ENCODE peak calls at places on chromosomes 7 and 10, in seven cellular contexts. J is CD8-positive, alpha-beta T cell; D is stimulated activated CD4-positive, alpha-beta T cell treated with anti-CD3 and anti-CD28 coated beads, Interleukin-2, amount 100 ng/mL, for 48 hours; A is activated effector memory CD4-positive, alpha-beta T cell treated with Interleukin-2 at 50 U/mL for 16 hours; P is heart left ventricle; R is CD14-positive monocyte; Y is BE2C. M is an unnamed sample.

GRCh38 chr10:130047336-130047735 is 63.3 kb downstream of the C10orf143 start:
- DNase-seq in J (no peak), D (no peak), A (no peak), P (no peak), R (no peak), Y (no peak), M (peak)

GRCh38 chr7:125122225-125122624 is 192.6 kb upstream of the POT1 start:
- DNase-seq in J (no peak), D (no peak), A (no peak), P (no peak), R (no peak), Y (no peak), M (no peak)

GRCh38 chr7:44791278-44792219 is 4.9 kb upstream of the PPIA start:
- DNase-seq in J (no peak), D (no peak), A (no peak), P (no peak), R (no peak), Y (no peak), M (no peak)

GRCh38 chr7:28348631-28349030 is 63.7 kb upstream of the CREB5 start:
- DNase-seq in J (no peak), D (no peak), A (no peak), P (peak), R (no peak), Y (no peak), M (no peak)

GRCh38 chr7:46713868-46714596 is 793.0 kb upstream of the IGFBP3 start:
- DNase-seq in J (no peak), D (no peak), A (no peak), P (peak), R (no peak), Y (no peak), M (peak)

GRCh38 chr7:121436136-121436535 is 40.0 kb upstream of the FAM3C start:
- DNase-seq in J (no peak), D (no peak), A (no peak), P (no peak), R (no peak), Y (no peak), M (no peak)

GRCh38 chr10:89644691-89644966 is 413 bp downstream of the PANK1 start:
- DNase-seq in J (no peak), D (no peak), A (no peak), P (no peak), R (no peak), Y (peak), M (no peak)

GRCh38 chr7:140269004-140269638 is 92.3 kb upstream of the KDM7A start:
- DNase-seq in J (no peak), D (no peak), A (no peak), P (no peak), R (no peak), Y (no peak), M (no peak)

GRCh38 chr7:75642810-75643486 is 95.8 kb downstream of the HIP1 start:
- DNase-seq in J (peak), D (peak), A (peak), P (no peak), R (peak), Y (peak), M (no peak)

GRCh38 chr7:49483142-49483541 is 290.3 kb upstream of the VWC2 start:
- DNase-seq in J (no peak), D (no peak), A (no peak), P (no peak), R (no peak), Y (peak), M (no peak)

GRCh38 chr10:76403876-76404275 is 972.5 kb downstream of the LRMDA start:
- DNase-seq in J (no peak), D (no peak), A (no peak), P (no peak), R (peak), Y (no peak), M (peak)

GRCh38 chr7:33842141-33842540 is 63.2 kb upstream of the BMPER start:
- DNase-seq in J (no peak), D (no peak), A (no peak), P (no peak), R (no peak), Y (no peak), M (no peak)

GRCh38 chr10:127195041-127195506 is 1.3 kb downstream of the INSYN2A start:
- DNase-seq in J (no peak), D (no peak), A (no peak), P (no peak), R (no peak), Y (no peak), M (no peak)

GRCh38 chr7:105703207-105703930 is 122.1 kb upstream of the EFCAB10 start:
- DNase-seq in J (no peak), D (no peak), A (no peak), P (no peak), R (no peak), Y (no peak), M (no peak)

GRCh38 chr7:67618569-67619543 is 622.2 kb downstream of the TYW1 start:
- DNase-seq in J (no peak), D (no peak), A (no peak), P (peak), R (no peak), Y (peak), M (no peak)

GRCh38 chr10:92810934-92811532 is 37.3 kb upstream of the EXOC6 start:
- DNase-seq in J (no peak), D (no peak), A (no peak), P (no peak), R (no peak), Y (no peak), M (no peak)

GRCh38 chr7:86904949-86905834 is 154.3 kb downstream of the ELAPOR2 start:
- DNase-seq in J (no peak), D (no peak), A (no peak), P (no peak), R (no peak), Y (peak), M (no peak)

GRCh38 chr7:23076774-23077173 is 28.8 kb upstream of the KLHL7 start:
- DNase-seq in J (no peak), D (no peak), A (no peak), P (no peak), R (no peak), Y (no peak), M (no peak)

GRCh38 chr10:29753283-29753682 is 118.5 kb upstream of the SVIL start:
- DNase-seq in J (no peak), D (no peak), A (no peak), P (no peak), R (no peak), Y (no peak), M (no peak)

GRCh38 chr10:14353291-14353913 is 22.7 kb upstream of the FRMD4A start:
- DNase-seq in J (no peak), D (no peak), A (no peak), P (no peak), R (no peak), Y (no peak), M (no peak)

GRCh38 chr7:23072916-23073315 is 32.7 kb upstream of the KLHL7 start:
- DNase-seq in J (no peak), D (no peak), A (no peak), P (no peak), R (no peak), Y (no peak), M (no peak)

GRCh38 chr10:104639595-104640338 is 1.3 kb upstream of the SORCS3 start:
- DNase-seq in J (no peak), D (no peak), A (no peak), P (no peak), R (no peak), Y (no peak), M (no peak)

GRCh38 chr7:45863715-45864114 is 9.2 kb downstream of the CCDC201 start:
- DNase-seq in J (no peak), D (no peak), A (no peak), P (no peak), R (no peak), Y (no peak), M (no peak)

GRCh38 chr7:41921453-41921912 is 218.6 kb upstream of the INHBA start:
- DNase-seq in J (no peak), D (no peak), A (no peak), P (no peak), R (no peak), Y (no peak), M (peak)

M was measured in tibial artery.